ENCODE peak calls at places on chromosomes 5 and 9, in eight cellular contexts. O is tibial nerve, Z is H1, N is stomach, X is ovary, M is K562, L is HepG2, W is suprapubic skin. B is an unnamed sample.

GRCh38 chr5:13601152-13601551 is 343.3 kb downstream of the DNAH5 start:
- DNase-seq in O (no peak), L (no peak), Z (no peak), X (no peak), W (no peak), M (no peak), N (no peak), B (no peak)

GRCh38 chr9:131068076-131068816 is 28.1 kb upstream of the AIF1L start:
- DNase-seq in N (no peak), M (no peak), X (no peak), L (no peak), O (no peak), W (no peak), Z (no peak), B (no peak)

GRCh38 chr9:118533101-118533500 is 828.9 kb downstream of the TLR4 start:
- DNase-seq in Z (no peak), N (no peak), W (no peak), O (no peak), L (no peak), X (no peak), M (no peak), B (no peak)

GRCh38 chr5:136060963-136061362 is 32.2 kb downstream of the TGFBI start:
- DNase-seq in M (no peak), Z (no peak), L (no peak), O (no peak), X (no peak), N (no peak), W (no peak), B (no peak)

GRCh38 chr9:134320195-134320885 is 5.9 kb upstream of the RXRA start:
- DNase-seq in Z (no peak), N (no peak), W (no peak), O (no peak), X (peak; percentile 40), M (no peak), L (no peak), B (no peak)

GRCh38 chr5:138032028-138032571 is 779 bp downstream of the FAM13B start:
- DNase-seq in X (peak; percentile 77), W (no peak), L (no peak), M (peak; percentile 67), N (peak; percentile 64), Z (peak; percentile 29), O (peak; percentile 54), B (peak; percentile 92)

GRCh38 chr5:1789838-1790462 is 9.7 kb downstream of the MRPL36 start:
- DNase-seq in O (no peak), L (no peak), N (no peak), M (no peak), W (peak; percentile 53), Z (no peak), X (no peak), B (no peak)

GRCh38 chr9:74803366-74804017 is 84.2 kb downstream of the TRPM6 start:
- DNase-seq in Z (no peak), N (no peak), W (no peak), O (no peak), M (no peak), L (peak; percentile 34), X (no peak), B (no peak)

GRCh38 chr5:179906795-179907569 is 715 bp downstream of the TBC1D9B start:
- DNase-seq in O (no peak), M (peak; percentile 30), W (no peak), X (peak; percentile 56), L (no peak), Z (no peak), N (peak; percentile 44), B (no peak)

GRCh38 chr5:176739461-176740051 is 70.8 kb upstream of the UNC5A start:
- DNase-seq in M (no peak), N (peak; percentile 13), X (peak; percentile 20), W (peak; percentile 65), Z (no peak), L (no peak), O (no peak), B (no peak)

GRCh38 chr9:137156567-137157375 is 13.1 kb downstream of the LRRC26 start:
- DNase-seq in X (no peak), O (no peak), M (peak; percentile 86), L (no peak), W (no peak), Z (no peak), N (peak; percentile 46), B (no peak)

GRCh38 chr9:98488578-98489312 is 220.0 kb downstream of the GABBR2 start:
- DNase-seq in O (no peak), W (no peak), N (no peak), L (no peak), X (no peak), M (no peak), Z (peak; percentile 21), B (no peak)

GRCh38 chr9:6692891-6693361 is 47.4 kb upstream of the GLDC start:
- DNase-seq in Z (no peak), W (no peak), M (no peak), N (no peak), X (no peak), L (no peak), O (no peak), B (no peak)

GRCh38 chr5:132759114-132760042 is 12.2 kb downstream of the CCNI2 start:
- DNase-seq in N (no peak), W (no peak), X (no peak), M (no peak), Z (no peak), O (no peak), L (no peak), B (no peak)
- TF ChIP-seq EP300 in N (no peak), W (no peak), X (no peak), M (no peak), Z (no peak), O (no peak), L (no peak), B (no peak)

GRCh38 chr9:87713278-87713989 is 12.5 kb upstream of the CTSL start:
- DNase-seq in L (peak; percentile 62), O (peak; percentile 88), W (peak; percentile 95), M (peak; percentile 89), Z (no peak), N (peak; percentile 56), X (peak; percentile 75), B (peak; percentile 98)

GRCh38 chr9:87711857-87712800 is 13.8 kb upstream of the CTSL start:
- DNase-seq in Z (no peak), M (peak; percentile 29), N (no peak), O (no peak), X (no peak), W (no peak), L (peak; percentile 27), B (no peak)

GRCh38 chr9:87714819-87715218 is 11.1 kb upstream of the CTSL start:
- DNase-seq in M (peak; percentile 81), O (peak; percentile 78), Z (no peak), X (no peak), L (peak; percentile 89), W (no peak), N (peak; percentile 68), B (no peak)

GRCh38 chr9:87713990-87714335 is 12.0 kb upstream of the CTSL start:
- DNase-seq in O (no peak), M (no peak), Z (no peak), W (no peak), X (no peak), N (no peak), L (no peak), B (no peak)

GRCh38 chr9:87712801-87713277 is 13.1 kb upstream of the CTSL start:
- DNase-seq in W (no peak), N (no peak), M (no peak), Z (no peak), O (no peak), L (no peak), X (no peak), B (no peak)
- H3K4me3 ChIP-seq in W (no peak overlapping the region), N (no peak overlapping the region), M (no peak overlapping the region), Z (no peak overlapping the region), O (no peak overlapping the region), L (no peak overlapping the region), X (no peak overlapping the region), B (no peak overlapping the region)

DNA sequence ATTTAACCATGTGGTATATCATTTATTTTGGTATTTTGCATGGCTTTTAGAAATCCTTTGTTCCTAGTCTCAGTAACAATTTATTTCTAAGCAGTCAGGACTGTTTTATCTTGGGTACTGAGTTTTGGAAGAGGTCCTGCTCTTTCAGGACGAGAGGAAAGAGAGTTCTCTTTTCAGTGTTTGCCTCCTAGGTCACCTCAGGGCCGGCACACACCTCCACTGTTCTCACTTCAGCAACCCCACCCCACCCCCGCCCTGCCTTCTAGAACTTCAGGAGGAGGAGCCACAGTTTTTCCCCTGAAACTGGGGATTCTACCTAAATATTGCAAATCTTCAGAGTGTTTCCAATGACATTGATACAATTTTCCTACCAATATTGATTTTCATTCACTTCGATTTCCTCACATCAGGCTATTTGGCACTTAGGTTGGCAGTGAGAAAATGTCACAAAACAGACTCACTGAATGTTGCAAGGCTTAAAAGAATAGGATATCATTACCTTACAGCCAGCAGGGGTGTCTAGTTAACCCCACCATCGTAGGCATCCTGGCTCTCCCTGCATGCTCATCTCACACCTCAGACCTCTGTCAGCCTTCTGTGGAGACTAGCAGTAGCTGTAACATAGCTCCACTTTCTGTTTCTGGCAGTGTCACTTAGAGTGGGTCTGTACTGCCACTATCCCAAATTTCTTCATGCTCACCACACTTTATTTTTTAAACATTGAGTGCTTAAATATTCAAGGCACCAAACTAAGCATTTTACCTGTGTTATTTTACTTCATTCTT is 5.4 kb downstream of the IGIP start:
- DNase-seq in N (no peak), O (no peak), W (no peak), M (no peak), X (no peak), Z (no peak), L (no peak), B (no peak)
- TF ChIP-seq EP300 in N (no peak), O (no peak), W (no peak), M (no peak), X (no peak), Z (no peak), L (no peak), B (no peak)

GRCh38 chr9:86908261-86908660 is 39.0 kb downstream of the GAS1 start:
- DNase-seq in M (no peak), N (no peak), W (no peak), Z (no peak), O (no peak), X (no peak), L (no peak), B (no peak)

GRCh38 chr9:86901511-86901910 is 45.8 kb downstream of the GAS1 start:
- DNase-seq in W (no peak), O (no peak), X (no peak), Z (no peak), L (no peak), M (no peak), N (no peak), B (peak; percentile 64)

GRCh38 chr9:86902606-86903460 is 44.5 kb downstream of the GAS1 start:
- DNase-seq in N (no peak), Z (no peak), M (no peak), W (no peak), X (peak; percentile 25), O (no peak), L (no peak), B (peak; percentile 72)

GRCh38 chr9:86907346-86907745 is 40.0 kb downstream of the GAS1 start:
- DNase-seq in N (no peak), W (no peak), X (no peak), M (no peak), Z (no peak), O (no peak), L (no peak), B (no peak)

DNA sequence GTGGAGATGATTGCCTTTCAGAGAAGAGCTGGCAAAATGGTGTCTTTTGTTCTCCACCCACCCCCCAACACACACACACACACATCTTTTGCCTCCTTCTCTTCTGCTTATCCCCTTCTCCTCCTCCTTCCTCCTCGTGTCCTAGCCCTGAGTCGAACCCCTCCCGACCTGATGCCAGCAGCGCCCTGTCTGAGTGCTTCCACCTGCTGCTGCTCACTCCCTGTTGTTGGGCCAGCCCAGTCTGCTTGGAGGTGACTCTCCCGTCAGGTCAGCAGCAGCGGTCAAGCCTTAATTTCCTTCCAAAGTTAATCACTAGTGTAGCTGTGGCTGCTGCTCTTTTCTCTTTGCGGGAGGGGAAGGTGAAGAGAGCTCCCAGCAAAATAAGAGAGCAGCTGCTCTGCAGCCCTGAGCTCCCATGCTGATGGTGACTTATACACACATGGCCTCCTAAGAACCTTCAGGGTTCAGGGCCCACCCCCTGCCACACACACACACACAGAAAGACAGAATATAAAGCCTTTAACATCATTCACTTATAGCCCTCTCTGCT is 43.8 kb downstream of the GAS1 start:
- DNase-seq in N (no peak), Z (no peak), O (no peak), X (peak; percentile 38), L (no peak), W (no peak), M (no peak), B (peak; percentile 91)
- H3K4me3 ChIP-seq in N (peak overlapping the region; percentile 6), Z (peak overlapping the region; percentile 70), O (peak overlapping the region; percentile 38), X (no peak overlapping the region), L (no peak overlapping the region), W (peak overlapping the region; percentile 25), M (no peak overlapping the region), B (peak overlapping the region; percentile 27)

B was measured in esophagus muscularis mucosa.